ENCODE peak calls at places on chromosomes 1 and 21, in nine cellular contexts. W, S, D, B, G, J, H, I and C are unnamed samples.

GRCh38 chr1:88399690-88400089 is 284.4 kb upstream of the PKN2 start:
- DNase-seq in G (no peak), S (no peak), W (no peak), I (no peak), J (no peak), H (no peak), D (no peak), B (no peak), C (no peak)

GRCh38 chr21:35046880-35047229 is 2.2 kb downstream of the RUNX1 start:
- DNase-seq in J (peak; percentile 83), D (peak; percentile 45), H (peak; percentile 48), B (no peak), W (no peak), I (peak; percentile 84), S (no peak), G (no peak), C (no peak)

GRCh38 chr1:111742938-111743549 is 3.8 kb upstream of the INKA2 start:
- DNase-seq in S (no peak), J (peak; percentile 24), H (no peak), I (no peak), B (no peak), D (no peak), G (no peak), W (no peak), C (no peak)

GRCh38 chr1:29237906-29238600 is 1.7 kb downstream of the PTPRU start:
- DNase-seq in B (peak; percentile 8), J (peak; percentile 43), I (no peak), G (peak; percentile 39), D (no peak), S (no peak), H (peak; percentile 69), W (no peak), C (no peak)

GRCh38 chr1:235646463-235646862 is 3.1 kb downstream of the GNG4 start:
- DNase-seq in I (no peak), D (no peak), G (no peak), H (no peak), J (no peak), B (no peak), S (no peak), W (no peak), C (no peak)

GRCh38 chr1:169060906-169061683 is 45.4 kb upstream of the ATP1B1 start:
- DNase-seq in J (no peak), S (no peak), H (no peak), W (no peak), G (no peak), D (no peak), B (no peak), I (peak; percentile 47), C (no peak)

GRCh38 chr1:161440312-161440894 is 64.9 kb upstream of the FCGR2A start:
- DNase-seq in I (no peak), G (peak; percentile 88), J (peak; percentile 36), H (peak; percentile 59), W (no peak), D (peak; percentile 63), B (peak; percentile 67), S (no peak), C (peak; percentile 72)

GRCh38 chr1:232218955-232219865 is 410.7 kb downstream of the SIPA1L2 start:
- DNase-seq in B (no peak), G (peak; percentile 63), S (no peak), D (no peak), J (no peak), H (peak; percentile 15), W (no peak), I (no peak), C (no peak)

GRCh38 chr1:243982451-243983018 is 68.5 kb upstream of the ZBTB18 start:
- DNase-seq in H (no peak), D (peak; percentile 34), B (no peak), I (no peak), W (no peak), G (no peak), J (no peak), S (no peak), C (no peak)

GRCh38 chr1:164660415-164661174 is 101.6 kb downstream of the PBX1 start:
- DNase-seq in W (no peak), J (peak; percentile 70), H (no peak), B (no peak), G (no peak), I (peak; percentile 57), S (no peak), D (no peak), C (no peak)

GRCh38 chr1:116001739-116002487 is 25.6 kb downstream of the SLC22A15 start:
- DNase-seq in D (no peak), J (no peak), I (no peak), S (no peak), B (no peak), W (no peak), H (no peak), G (no peak), C (no peak)

GRCh38 chr21:16773206-16773605 is 739.6 kb upstream of the CXADR start:
- DNase-seq in J (peak; percentile 60), I (no peak), S (no peak), W (no peak), D (peak; percentile 3), G (no peak), H (no peak), B (no peak), C (no peak)

GRCh38 chr1:39196244-39197215 is 8.0 kb upstream of the MACF1 start:
- DNase-seq in S (no peak), I (peak; percentile 74), G (no peak), J (no peak), W (no peak), H (no peak), B (no peak), D (no peak), C (no peak)

GRCh38 chr1:18037651-18038050 is 69.9 kb upstream of the IGSF21 start:
- DNase-seq in B (no peak), J (no peak), S (no peak), D (no peak), G (no peak), H (no peak), W (no peak), I (no peak), C (no peak)

GRCh38 chr1:9437931-9438330 is 101.3 kb upstream of the SLC25A33 start:
- DNase-seq in H (peak; percentile 78), D (no peak), W (peak; percentile 12), G (no peak), J (peak; percentile 55), B (no peak), I (no peak), S (peak; percentile 32), C (no peak)

GRCh38 chr1:58155418-58156123 is 391.0 kb downstream of the OMA1 start:
- DNase-seq in W (no peak), I (no peak), D (no peak), H (no peak), J (no peak), G (peak; percentile 43), B (no peak), S (no peak), C (peak; percentile 47)

GRCh38 chr1:165296205-165296604 is 60.3 kb downstream of the LMX1A start:
- DNase-seq in D (no peak), W (no peak), I (no peak), S (no peak), J (no peak), G (no peak), B (no peak), H (no peak), C (no peak)

GRCh38 chr1:17611991-17612390 is 72.5 kb downstream of the ARHGEF10L start:
- DNase-seq in W (no peak), J (peak; percentile 54), D (peak; percentile 19), H (no peak), G (no peak), B (no peak), S (no peak), I (no peak), C (no peak)

GRCh38 chr1:98749152-98749756 is 87.7 kb downstream of the SNX7 start:
- DNase-seq in I (no peak), D (no peak), J (peak; percentile 6), S (no peak), W (no peak), B (no peak), G (no peak), H (no peak), C (no peak)

GRCh38 chr1:186540521-186540920 is 79.6 kb upstream of the PDC start:
- DNase-seq in B (no peak), G (no peak), H (no peak), I (no peak), S (no peak), J (no peak), D (no peak), W (no peak), C (no peak)

GRCh38 chr1:202516434-202516877 is 168.0 kb downstream of the PPP1R12B start:
- DNase-seq in G (no peak), B (no peak), D (no peak), S (no peak), W (no peak), J (no peak), I (no peak), H (no peak), C (no peak)

GRCh38 chr1:107965112-107965991 is at the start of gene VAV3:
- DNase-seq in G (peak; percentile 69), S (peak; percentile 12), I (peak; percentile 74), D (peak; percentile 7), H (peak; percentile 76), B (peak; percentile 66), J (peak; percentile 58), W (peak; percentile 43), C (peak; percentile 88)

GRCh38 chr1:62436039-62436465 is 797 bp upstream of the USP1 start:
- DNase-seq in H (peak; percentile 97), D (no peak), W (peak; percentile 100), B (peak; percentile 91), G (peak; percentile 92), I (no peak), J (no peak), S (peak; percentile 97), C (no peak)

GRCh38 chr21:37184784-37185593 is 82.1 kb downstream of the VPS26C start:
- DNase-seq in G (no peak), J (no peak), I (no peak), H (no peak), W (no peak), B (no peak), D (no peak), S (no peak), C (no peak)

GRCh38 chr1:212651521-212651920 is 43.0 kb downstream of the ATF3 start:
- DNase-seq in H (no peak), B (no peak), W (no peak), D (no peak), S (no peak), J (peak; percentile 61), I (no peak), G (no peak), C (no peak)

GRCh38 chr1:196372896-196373536 is 235.2 kb downstream of the KCNT2 start:
- DNase-seq in H (no peak), W (no peak), D (peak; percentile 4), G (no peak), B (no peak), J (peak; percentile 42), S (no peak), I (peak; percentile 5), C (no peak)

GRCh38 chr1:240843798-240844197 is 231.8 kb upstream of the GREM2 start:
- DNase-seq in I (no peak), D (no peak), G (no peak), S (no peak), W (no peak), H (no peak), B (no peak), J (no peak), C (no peak)

GRCh38 chr21:16454371-16454770 is 724.6 kb downstream of the USP25 start:
- DNase-seq in W (no peak), B (no peak), I (no peak), D (peak; percentile 2), H (no peak), G (no peak), S (no peak), J (peak; percentile 37), C (no peak)

GRCh38 chr21:33025471-33026298 is at the start of gene OLIG2:
- DNase-seq in S (peak; percentile 95), B (no peak), W (peak; percentile 84), D (peak; percentile 37), I (peak; percentile 75), H (no peak), J (no peak), G (peak; percentile 79), C (peak; percentile 96)

GRCh38 chr1:186234976-186235686 is 139.9 kb downstream of the TPR start:
- DNase-seq in D (no peak), I (no peak), G (no peak), W (no peak), S (no peak), B (no peak), H (no peak), J (no peak), C (no peak)

GRCh38 chr1:66374561-66375111 is 159.3 kb upstream of the SGIP1 start:
- DNase-seq in W (no peak), S (no peak), J (peak; percentile 90), H (no peak), D (peak; percentile 34), I (no peak), G (no peak), B (no peak), C (no peak)